ENCODE peak calls at places on chromosomes 4 and X, in four cellular contexts. D, O, G and A are unnamed samples. For H3K9me3, the result is how much of the 10 kb centered on the place peaks cover.

GRCh38 chrX:48927736-48928382 is 9.0 kb upstream of the PIM2 start:
- DNase-seq in G (no peak), O (no peak), D (no peak), A (no peak)

GRCh38 chr4:18954538-18954937 is 933.0 kb upstream of the LCORL start:
- DNase-seq in D (no peak), G (no peak), O (no peak), A (no peak)

GRCh38 chr4:2825740-2826139 is 17.9 kb upstream of the ADD1 start:
- DNase-seq in D (no peak), O (no peak), G (no peak), A (peak)

GRCh38 chr4:92172203-92172602 is 131.6 kb upstream of the GRID2 start:
- DNase-seq in D (no peak), O (no peak), G (no peak), A (no peak)

GRCh38 chrX:150329888-150330287 is 33.2 kb upstream of the MAMLD1 start:
- DNase-seq in O (no peak), G (no peak), D (no peak), A (no peak)

GRCh38 chr4:13933163-13933562 is 305.6 kb upstream of the BOD1L1 start:
- DNase-seq in D (no peak), G (no peak), O (no peak), A (no peak)

GRCh38 chrX:45011597-45011996 is 138.6 kb downstream of the KDM6A start:
- DNase-seq in G (no peak), D (no peak), O (no peak), A (no peak)

GRCh38 chr4:119755599-119755998 is 127.0 kb upstream of the PDE5A start:
- DNase-seq in O (no peak), G (no peak), D (no peak), A (no peak)

GRCh38 chr4:3122081-3122563 is 47.6 kb downstream of the HTT start:
- DNase-seq in G (no peak), O (no peak), D (no peak), A (no peak)

GRCh38 chrX:37371578-37371981 is 22.4 kb downstream of the PRRG1 start:
- DNase-seq in G (no peak), D (no peak), O (no peak), A (peak)

GRCh38 chrX:154356596-154356995 is 17.8 kb downstream of the FLNA start:
- DNase-seq in G (no peak), O (no peak), D (no peak), A (no peak)

GRCh38 chr4:102533916-102534315 is 32.8 kb downstream of the NFKB1 start:
- DNase-seq in G (no peak), O (no peak), D (no peak), A (no peak)

GRCh38 chr4:94877973-94878372 is 120.2 kb downstream of the BMPR1B start:
- DNase-seq in G (no peak), D (no peak), O (no peak), A (no peak)

GRCh38 chrX:151155234-151155633 is 21.1 kb upstream of the GPR50 start:
- DNase-seq in D (no peak), G (no peak), O (no peak), A (no peak)

GRCh38 chr4:8296491-8296890 is 26.9 kb downstream of the HTRA3 start:
- DNase-seq in G (no peak), O (no peak), D (no peak), A (peak)

GRCh38 chr4:16693040-16693506 is 205.4 kb downstream of the LDB2 start:
- DNase-seq in G (no peak), D (peak), O (no peak), A (no peak)

GRCh38 chrX:133415276-133416105 is at the start of gene GPC4:
- DNase-seq in O (peak), D (peak), G (peak), A (peak)

GRCh38 chr4:138405934-138406567 is 163.9 kb upstream of the SLC7A11 start:
- DNase-seq in O (no peak), G (no peak), D (no peak), A (no peak)

GRCh38 chrX:131827935-131828334 is 195.2 kb upstream of the STK26 start:
- DNase-seq in O (no peak), D (no peak), G (no peak), A (no peak)

GRCh38 chrX:63436865-63437264 is 85.7 kb upstream of the SPIN4 start:
- DNase-seq in D (no peak), G (no peak), O (no peak), A (no peak)

GRCh38 chr4:74624351-74625151 is 169.8 kb downstream of the BTC start:
- DNase-seq in O (no peak), D (no peak), G (no peak), A (no peak)

GRCh38 chrX:66019310-66019652 is 20.6 kb downstream of the VSIG4 start:
- DNase-seq in G (no peak), O (no peak), D (no peak), A (no peak)

GRCh38 chr4:167233523-167234387 is 539 bp downstream of the SPOCK3 start:
- DNase-seq in O (no peak), D (no peak), G (no peak), A (no peak)

GRCh38 chr4:187993827-187994226 is 1.7 kb upstream of the ZFP42 start:
- DNase-seq in G (no peak), O (no peak), D (peak), A (no peak)

GRCh38 chrX:17009856-17010650 is 63.6 kb downstream of the REPS2 start:
- DNase-seq in G (no peak), D (no peak), O (peak), A (no peak)

GRCh38 chr4:15250021-15250441 is 177.8 kb upstream of the C1QTNF7 start:
- DNase-seq in O (no peak), G (no peak), D (peak), A (no peak)

GRCh38 chr4:53962516-53963225 is 101.7 kb downstream of the CHIC2 start:
- DNase-seq in D (no peak), O (no peak), G (no peak), A (no peak)

GRCh38 chrX:139639253-139639652 is 68.7 kb downstream of the MCF2 start:
- DNase-seq in O (no peak), G (no peak), D (peak), A (no peak)

GRCh38 chrX:23705235-23705634 is 37.8 kb downstream of the ACOT9 start:
- DNase-seq in D (no peak), G (no peak), O (no peak), A (no peak)

GRCh38 chrX:262391-262909 is 18.7 kb upstream of the PLCXD1 start:
- DNase-seq in D (no peak), G (peak), O (no peak), A (no peak)

GRCh38 chrX:69546978-69547377 is 42.9 kb downstream of the NALF2 start:
- DNase-seq in D (no peak), O (no peak), G (no peak), A (no peak)
- H3K9me3 ChIP-seq in D (under half), O (under half), G (under half), A (under half)

GRCh38 chr4:38322709-38323108 is 341.3 kb upstream of the KLF3 start:
- DNase-seq in D (no peak), G (no peak), O (no peak), A (peak)
- TF ChIP-seq CTCF in D (no peak), G (no peak), O (no peak), A (no peak)

DNA sequence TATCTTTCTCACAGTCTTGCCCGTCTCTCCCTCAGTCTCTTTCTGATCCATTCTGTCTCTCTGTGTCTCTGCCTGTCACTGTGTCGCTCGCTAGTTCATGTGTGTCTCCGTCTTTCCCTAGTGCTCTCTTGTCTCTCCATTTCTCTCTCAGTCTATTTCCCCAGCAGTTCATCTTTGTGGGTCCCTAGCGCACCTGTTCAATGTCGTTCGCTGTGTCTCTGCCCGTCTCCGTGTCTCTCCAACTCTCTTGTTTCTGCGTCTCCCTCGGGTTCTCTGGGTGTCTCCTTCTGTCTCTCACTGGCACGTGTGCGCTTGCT is 1.5 kb downstream of the GPR101 start:
- DNase-seq in D (no peak), O (no peak), G (no peak), A (no peak)
- H3K4me3 ChIP-seq in D (no peak), O (no peak), G (peak), A (peak)

GRCh38 chrX:155613927-155614559 is 1.3 kb upstream of the TMLHE start:
- DNase-seq in G (no peak), O (no peak), D (no peak), A (no peak)

GRCh38 chrX:155615938-155616337 is 3.2 kb upstream of the TMLHE start:
- DNase-seq in O (no peak), D (no peak), G (no peak), A (no peak)

GRCh38 chrX:155612312-155613224 is at the start of gene TMLHE:
- DNase-seq in D (peak), G (peak), O (peak), A (peak)

DNA sequence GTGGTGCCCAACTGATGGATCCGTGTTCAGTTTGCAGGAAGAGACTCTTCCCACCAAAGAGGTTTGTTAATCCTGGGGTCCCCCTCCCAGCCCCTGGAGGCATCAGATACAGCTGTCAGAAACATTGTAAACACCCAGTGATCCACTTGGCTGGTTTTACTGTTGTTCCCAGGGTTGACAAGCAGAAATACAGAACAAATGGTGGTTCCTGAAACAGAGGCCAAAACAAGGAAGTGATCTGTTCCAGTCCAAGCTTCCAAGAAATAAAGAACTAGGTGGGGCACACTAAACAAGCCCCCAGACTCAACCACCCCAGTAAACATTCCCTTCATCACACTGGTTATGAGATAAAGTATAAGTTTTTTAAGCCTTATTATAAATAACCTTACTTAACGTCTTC is 1.4 kb downstream of the TMLHE start:
- DNase-seq in O (no peak), G (no peak), D (no peak), A (no peak)
- H3K9me3 ChIP-seq in O (under half), G (under half), D (under half), A (under half)

GRCh38 chr4:110637408-110638131 is 14.7 kb upstream of the PITX2 start:
- DNase-seq in D (no peak), O (no peak), G (no peak), A (no peak)
- TF ChIP-seq CTCF in D (no peak), O (no peak), G (no peak), A (no peak)

GRCh38 chr4:108033348-108033747 is 43.7 kb downstream of the HADH start:
- DNase-seq in O (no peak), G (no peak), D (no peak), A (no peak)

GRCh38 chr4:108037884-108038283 is 48.2 kb downstream of the HADH start:
- DNase-seq in O (no peak), D (no peak), G (no peak), A (no peak)

GRCh38 chr4:108034560-108034959 is 44.9 kb downstream of the HADH start:
- DNase-seq in O (no peak), G (no peak), D (no peak), A (no peak)

GRCh38 chr4:108036252-108036651 is 46.6 kb downstream of the HADH start:
- DNase-seq in O (peak), D (no peak), G (no peak), A (no peak)

DNA sequence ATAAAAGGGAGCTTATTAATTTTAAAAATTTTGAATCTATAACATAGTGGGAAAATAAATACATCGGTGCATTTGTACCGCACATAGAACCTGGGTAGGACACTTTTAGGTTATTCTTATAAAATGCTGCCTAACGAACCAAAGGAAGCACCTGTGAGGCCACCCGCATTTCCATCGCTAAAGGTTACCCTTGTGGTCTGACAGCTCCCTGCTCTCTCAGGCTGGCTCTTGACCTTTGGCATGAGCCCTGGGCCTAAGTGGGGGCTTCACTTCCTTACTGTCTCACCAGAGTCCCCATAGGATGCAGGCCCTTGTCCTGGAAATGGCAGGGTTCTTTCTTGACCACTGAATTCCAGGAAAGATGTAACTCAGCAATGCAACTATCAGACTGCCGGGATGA is 46.0 kb downstream of the HADH start:
- DNase-seq in D (no peak), G (no peak), O (no peak), A (no peak)
- H3K4me3 ChIP-seq in D (no peak), G (no peak), O (no peak), A (no peak)

DNA sequence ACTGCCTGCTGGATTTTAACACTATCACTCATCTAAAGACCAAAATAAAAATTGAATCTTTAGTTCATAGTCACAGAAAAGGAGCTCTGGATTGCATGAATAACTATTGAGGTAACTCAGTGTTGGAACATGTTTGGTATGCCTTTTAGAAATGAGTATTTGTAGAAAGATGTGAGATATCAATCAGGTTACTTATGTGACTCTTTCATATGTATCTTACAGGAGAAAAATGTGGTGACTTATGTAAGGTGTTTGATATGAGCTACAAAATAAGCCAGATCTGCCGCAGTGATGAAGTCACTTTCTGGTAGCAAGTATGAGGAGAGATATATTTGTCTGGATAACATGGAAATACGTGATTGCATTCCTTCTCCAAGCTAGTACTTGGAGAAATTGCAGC is 1653.3 kb upstream of the PCDH7 start:
- DNase-seq in D (no peak), G (no peak), O (no peak), A (no peak)
- H3K9me3 ChIP-seq in D (under half), G (under half), O (under half), A (under half)

GRCh38 chr4:104915864-104916263 is 230.8 kb upstream of the TET2 start:
- DNase-seq in O (no peak), G (no peak), D (no peak), A (no peak)
- TF ChIP-seq CTCF in O (no peak), G (no peak), D (no peak), A (no peak)

DNA sequence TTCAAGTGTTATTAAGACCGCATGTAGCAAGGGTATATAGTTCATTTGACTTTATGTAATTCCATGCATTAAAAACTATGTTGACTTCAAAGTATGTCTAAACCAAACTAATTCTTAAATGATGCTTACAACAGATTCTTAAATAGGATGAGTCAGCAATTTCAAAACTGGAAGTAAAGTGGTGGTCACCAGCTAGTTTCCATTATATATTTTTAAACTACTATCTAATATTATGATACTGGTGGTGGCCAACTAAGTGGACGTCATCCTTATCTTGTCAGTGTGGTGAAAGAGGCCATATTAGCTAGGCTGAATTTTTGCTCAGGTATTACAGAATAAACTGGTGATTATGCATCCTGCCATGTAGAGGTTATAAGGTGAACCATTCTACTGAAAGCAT is 1.2 kb downstream of the IL15 start:
- DNase-seq in O (no peak), D (no peak), G (no peak), A (no peak)
- H3K4me3 ChIP-seq in O (no peak), D (no peak), G (peak), A (peak)